ENCODE peak calls at places on chromosome 12, in seven cellular contexts. One of them, this sample, is unnamed.
A peak's percentile ranks its signal among the peaks of the same experiment; 100 is the strongest.

GRCh38 chr12:31876568-31877424 is 82.4 kb upstream of the RESF1 start:
- DNase-seq in CD8-positive, alpha-beta memory T cell: no peak
- DNase-seq in stimulated activated CD8-positive, alpha-beta memory T cell treated with anti-CD3 and anti-CD28 coated beads, Interleukin-15, amount 100 ng/mL, for 24 hours: no peak
- DNase-seq in right cardiac atrium: no peak
- DNase-seq in NCI-H1694 treated with DMSO at 0.1 percent for 48 hours: no peak
- DNase-seq in breast epithelium: no peak
- DNase-seq in fibroblast of lung: no peak
- DNase-seq in this sample: no peak

GRCh38 chr12:58592817-58593216 is 327.5 kb downstream of the LRIG3 start:
- DNase-seq in CD8-positive, alpha-beta memory T cell: no peak
- DNase-seq in stimulated activated CD8-positive, alpha-beta memory T cell treated with anti-CD3 and anti-CD28 coated beads, Interleukin-15, amount 100 ng/mL, for 24 hours: no peak
- DNase-seq in right cardiac atrium: no peak
- DNase-seq in NCI-H1694 treated with DMSO at 0.1 percent for 48 hours: no peak
- DNase-seq in breast epithelium: no peak
- DNase-seq in fibroblast of lung: peak; percentile 54
- DNase-seq in this sample: no peak

GRCh38 chr12:53063708-53064612 is 14.1 kb downstream of the TNS2 start:
- DNase-seq in CD8-positive, alpha-beta memory T cell: no peak
- DNase-seq in stimulated activated CD8-positive, alpha-beta memory T cell treated with anti-CD3 and anti-CD28 coated beads, Interleukin-15, amount 100 ng/mL, for 24 hours: no peak
- DNase-seq in right cardiac atrium: peak; percentile 74
- DNase-seq in NCI-H1694 treated with DMSO at 0.1 percent for 48 hours: no peak
- DNase-seq in breast epithelium: no peak
- DNase-seq in fibroblast of lung: peak; percentile 91
- DNase-seq in this sample: peak; percentile 24

GRCh38 chr12:96238336-96239031 is 44.3 kb downstream of the ELK3 start:
- DNase-seq in CD8-positive, alpha-beta memory T cell: no peak
- DNase-seq in stimulated activated CD8-positive, alpha-beta memory T cell treated with anti-CD3 and anti-CD28 coated beads, Interleukin-15, amount 100 ng/mL, for 24 hours: no peak
- DNase-seq in right cardiac atrium: no peak
- DNase-seq in NCI-H1694 treated with DMSO at 0.1 percent for 48 hours: no peak
- DNase-seq in breast epithelium: no peak
- DNase-seq in fibroblast of lung: peak; percentile 46
- DNase-seq in this sample: no peak

GRCh38 chr12:46187023-46187422 is 81.8 kb downstream of the SLC38A1 start:
- DNase-seq in CD8-positive, alpha-beta memory T cell: no peak
- DNase-seq in stimulated activated CD8-positive, alpha-beta memory T cell treated with anti-CD3 and anti-CD28 coated beads, Interleukin-15, amount 100 ng/mL, for 24 hours: no peak
- DNase-seq in right cardiac atrium: peak; percentile 18
- DNase-seq in NCI-H1694 treated with DMSO at 0.1 percent for 48 hours: no peak
- DNase-seq in breast epithelium: no peak
- DNase-seq in fibroblast of lung: peak; percentile 94
- DNase-seq in this sample: no peak

GRCh38 chr12:103780093-103780440 is 61.0 kb downstream of the NT5DC3 start:
- DNase-seq in CD8-positive, alpha-beta memory T cell: no peak
- DNase-seq in stimulated activated CD8-positive, alpha-beta memory T cell treated with anti-CD3 and anti-CD28 coated beads, Interleukin-15, amount 100 ng/mL, for 24 hours: no peak
- DNase-seq in right cardiac atrium: no peak
- DNase-seq in NCI-H1694 treated with DMSO at 0.1 percent for 48 hours: no peak
- DNase-seq in breast epithelium: no peak
- DNase-seq in fibroblast of lung: peak; percentile 20
- DNase-seq in this sample: no peak

GRCh38 chr12:100199347-100200136 is 1.1 kb upstream of the ACTR6 start:
- DNase-seq in CD8-positive, alpha-beta memory T cell: peak; percentile 76
- DNase-seq in stimulated activated CD8-positive, alpha-beta memory T cell treated with anti-CD3 and anti-CD28 coated beads, Interleukin-15, amount 100 ng/mL, for 24 hours: peak; percentile 47
- DNase-seq in right cardiac atrium: peak; percentile 74
- DNase-seq in NCI-H1694 treated with DMSO at 0.1 percent for 48 hours: no peak
- DNase-seq in breast epithelium: peak; percentile 80
- DNase-seq in fibroblast of lung: no peak
- DNase-seq in this sample: peak; percentile 31

GRCh38 chr12:120687570-120688289 is 781 bp downstream of the MLEC start:
- DNase-seq in CD8-positive, alpha-beta memory T cell: no peak
- DNase-seq in stimulated activated CD8-positive, alpha-beta memory T cell treated with anti-CD3 and anti-CD28 coated beads, Interleukin-15, amount 100 ng/mL, for 24 hours: no peak
- DNase-seq in right cardiac atrium: no peak
- DNase-seq in NCI-H1694 treated with DMSO at 0.1 percent for 48 hours: no peak
- DNase-seq in breast epithelium: no peak
- DNase-seq in fibroblast of lung: no peak
- DNase-seq in this sample: no peak

GRCh38 chr12:13028825-13029570 is 15.2 kb upstream of the FAM234B start:
- DNase-seq in CD8-positive, alpha-beta memory T cell: no peak
- DNase-seq in stimulated activated CD8-positive, alpha-beta memory T cell treated with anti-CD3 and anti-CD28 coated beads, Interleukin-15, amount 100 ng/mL, for 24 hours: no peak
- DNase-seq in right cardiac atrium: no peak
- DNase-seq in NCI-H1694 treated with DMSO at 0.1 percent for 48 hours: no peak
- DNase-seq in breast epithelium: no peak
- DNase-seq in fibroblast of lung: no peak
- DNase-seq in this sample: no peak

GRCh38 chr12:124183172-124183571 is 111.7 kb upstream of the RFLNA start:
- DNase-seq in CD8-positive, alpha-beta memory T cell: no peak
- DNase-seq in stimulated activated CD8-positive, alpha-beta memory T cell treated with anti-CD3 and anti-CD28 coated beads, Interleukin-15, amount 100 ng/mL, for 24 hours: no peak
- DNase-seq in right cardiac atrium: no peak
- DNase-seq in NCI-H1694 treated with DMSO at 0.1 percent for 48 hours: no peak
- DNase-seq in breast epithelium: no peak
- DNase-seq in fibroblast of lung: no peak
- DNase-seq in this sample: no peak

GRCh38 chr12:2794261-2794735 is 472 bp upstream of the FKBP4 start:
- DNase-seq in CD8-positive, alpha-beta memory T cell: peak; percentile 9
- DNase-seq in stimulated activated CD8-positive, alpha-beta memory T cell treated with anti-CD3 and anti-CD28 coated beads, Interleukin-15, amount 100 ng/mL, for 24 hours: no peak
- DNase-seq in right cardiac atrium: no peak
- DNase-seq in NCI-H1694 treated with DMSO at 0.1 percent for 48 hours: no peak
- DNase-seq in breast epithelium: peak; percentile 60
- DNase-seq in fibroblast of lung: peak; percentile 48
- DNase-seq in this sample: no peak

GRCh38 chr12:124851344-124851743 is 12.3 kb downstream of the SCARB1 start:
- DNase-seq in CD8-positive, alpha-beta memory T cell: no peak
- DNase-seq in stimulated activated CD8-positive, alpha-beta memory T cell treated with anti-CD3 and anti-CD28 coated beads, Interleukin-15, amount 100 ng/mL, for 24 hours: no peak
- DNase-seq in right cardiac atrium: no peak
- DNase-seq in NCI-H1694 treated with DMSO at 0.1 percent for 48 hours: no peak
- DNase-seq in breast epithelium: no peak
- DNase-seq in fibroblast of lung: no peak
- DNase-seq in this sample: no peak

GRCh38 chr12:120941412-120941811 is 36.9 kb upstream of the HNF1A start:
- DNase-seq in CD8-positive, alpha-beta memory T cell: no peak
- DNase-seq in stimulated activated CD8-positive, alpha-beta memory T cell treated with anti-CD3 and anti-CD28 coated beads, Interleukin-15, amount 100 ng/mL, for 24 hours: no peak
- DNase-seq in right cardiac atrium: no peak
- DNase-seq in NCI-H1694 treated with DMSO at 0.1 percent for 48 hours: no peak
- DNase-seq in breast epithelium: no peak
- DNase-seq in fibroblast of lung: no peak
- DNase-seq in this sample: no peak

GRCh38 chr12:75660107-75660530 is 148.7 kb upstream of the KRR1 start:
- DNase-seq in CD8-positive, alpha-beta memory T cell: no peak
- DNase-seq in stimulated activated CD8-positive, alpha-beta memory T cell treated with anti-CD3 and anti-CD28 coated beads, Interleukin-15, amount 100 ng/mL, for 24 hours: no peak
- DNase-seq in right cardiac atrium: no peak
- DNase-seq in NCI-H1694 treated with DMSO at 0.1 percent for 48 hours: no peak
- DNase-seq in breast epithelium: no peak
- DNase-seq in fibroblast of lung: peak; percentile 93
- DNase-seq in this sample: no peak

GRCh38 chr12:617304-617915 is 45.8 kb downstream of the NINJ2 start:
- DNase-seq in CD8-positive, alpha-beta memory T cell: no peak
- DNase-seq in stimulated activated CD8-positive, alpha-beta memory T cell treated with anti-CD3 and anti-CD28 coated beads, Interleukin-15, amount 100 ng/mL, for 24 hours: no peak
- DNase-seq in right cardiac atrium: peak; percentile 59
- DNase-seq in NCI-H1694 treated with DMSO at 0.1 percent for 48 hours: no peak
- DNase-seq in breast epithelium: no peak
- DNase-seq in fibroblast of lung: peak; percentile 62
- DNase-seq in this sample: no peak

GRCh38 chr12:50400104-50400637 is 514 bp upstream of the LARP4 start:
- DNase-seq in CD8-positive, alpha-beta memory T cell: no peak
- DNase-seq in stimulated activated CD8-positive, alpha-beta memory T cell treated with anti-CD3 and anti-CD28 coated beads, Interleukin-15, amount 100 ng/mL, for 24 hours: no peak
- DNase-seq in right cardiac atrium: no peak
- DNase-seq in NCI-H1694 treated with DMSO at 0.1 percent for 48 hours: no peak
- DNase-seq in breast epithelium: no peak
- DNase-seq in fibroblast of lung: no peak
- DNase-seq in this sample: no peak

GRCh38 chr12:29783773-29784666 is at the start of gene TMTC1:
- DNase-seq in CD8-positive, alpha-beta memory T cell: no peak
- DNase-seq in stimulated activated CD8-positive, alpha-beta memory T cell treated with anti-CD3 and anti-CD28 coated beads, Interleukin-15, amount 100 ng/mL, for 24 hours: no peak
- DNase-seq in right cardiac atrium: peak; percentile 88
- DNase-seq in NCI-H1694 treated with DMSO at 0.1 percent for 48 hours: peak; percentile 41
- DNase-seq in breast epithelium: peak; percentile 56
- DNase-seq in fibroblast of lung: peak; percentile 69
- DNase-seq in this sample: no peak

GRCh38 chr12:131894313-131894860 is at the start of gene ULK1:
- DNase-seq in CD8-positive, alpha-beta memory T cell: peak; percentile 90
- DNase-seq in stimulated activated CD8-positive, alpha-beta memory T cell treated with anti-CD3 and anti-CD28 coated beads, Interleukin-15, amount 100 ng/mL, for 24 hours: peak; percentile 92
- DNase-seq in right cardiac atrium: peak; percentile 94
- DNase-seq in NCI-H1694 treated with DMSO at 0.1 percent for 48 hours: peak; percentile 69
- DNase-seq in breast epithelium: peak; percentile 93
- DNase-seq in fibroblast of lung: peak; percentile 90
- DNase-seq in this sample: peak; percentile 87

GRCh38 chr12:124630791-124631313 is 63.4 kb upstream of the NCOR2 start:
- DNase-seq in CD8-positive, alpha-beta memory T cell: no peak
- DNase-seq in stimulated activated CD8-positive, alpha-beta memory T cell treated with anti-CD3 and anti-CD28 coated beads, Interleukin-15, amount 100 ng/mL, for 24 hours: no peak
- DNase-seq in right cardiac atrium: no peak
- DNase-seq in NCI-H1694 treated with DMSO at 0.1 percent for 48 hours: no peak
- DNase-seq in breast epithelium: no peak
- DNase-seq in fibroblast of lung: no peak
- DNase-seq in this sample: no peak

GRCh38 chr12:104698871-104699270 is 242.1 kb downstream of the CHST11 start:
- DNase-seq in CD8-positive, alpha-beta memory T cell: no peak
- DNase-seq in stimulated activated CD8-positive, alpha-beta memory T cell treated with anti-CD3 and anti-CD28 coated beads, Interleukin-15, amount 100 ng/mL, for 24 hours: no peak
- DNase-seq in right cardiac atrium: no peak
- DNase-seq in NCI-H1694 treated with DMSO at 0.1 percent for 48 hours: no peak
- DNase-seq in breast epithelium: no peak
- DNase-seq in fibroblast of lung: no peak
- DNase-seq in this sample: no peak

GRCh38 chr12:9760699-9761406 is at the start of gene CD69:
- DNase-seq in CD8-positive, alpha-beta memory T cell: peak; percentile 87
- DNase-seq in stimulated activated CD8-positive, alpha-beta memory T cell treated with anti-CD3 and anti-CD28 coated beads, Interleukin-15, amount 100 ng/mL, for 24 hours: no peak
- DNase-seq in right cardiac atrium: no peak
- DNase-seq in NCI-H1694 treated with DMSO at 0.1 percent for 48 hours: no peak
- DNase-seq in breast epithelium: no peak
- DNase-seq in fibroblast of lung: no peak
- DNase-seq in this sample: no peak

GRCh38 chr12:120709976-120710804 is at the start of gene UNC119B:
- DNase-seq in CD8-positive, alpha-beta memory T cell: peak; percentile 68
- DNase-seq in stimulated activated CD8-positive, alpha-beta memory T cell treated with anti-CD3 and anti-CD28 coated beads, Interleukin-15, amount 100 ng/mL, for 24 hours: peak; percentile 47
- DNase-seq in right cardiac atrium: peak; percentile 82
- DNase-seq in NCI-H1694 treated with DMSO at 0.1 percent for 48 hours: peak; percentile 23
- DNase-seq in breast epithelium: no peak
- DNase-seq in fibroblast of lung: no peak
- DNase-seq in this sample: no peak

GRCh38 chr12:72388322-72388721 is 116.2 kb downstream of the TRHDE start:
- DNase-seq in CD8-positive, alpha-beta memory T cell: no peak
- DNase-seq in stimulated activated CD8-positive, alpha-beta memory T cell treated with anti-CD3 and anti-CD28 coated beads, Interleukin-15, amount 100 ng/mL, for 24 hours: no peak
- DNase-seq in right cardiac atrium: no peak
- DNase-seq in NCI-H1694 treated with DMSO at 0.1 percent for 48 hours: no peak
- DNase-seq in breast epithelium: no peak
- DNase-seq in fibroblast of lung: no peak
- DNase-seq in this sample: no peak

GRCh38 chr12:121576851-121577391 is 3.9 kb downstream of the KDM2B start:
- DNase-seq in CD8-positive, alpha-beta memory T cell: no peak
- DNase-seq in stimulated activated CD8-positive, alpha-beta memory T cell treated with anti-CD3 and anti-CD28 coated beads, Interleukin-15, amount 100 ng/mL, for 24 hours: no peak
- DNase-seq in right cardiac atrium: no peak
- DNase-seq in NCI-H1694 treated with DMSO at 0.1 percent for 48 hours: no peak
- DNase-seq in breast epithelium: no peak
- DNase-seq in fibroblast of lung: peak; percentile 87
- DNase-seq in this sample: no peak

GRCh38 chr12:94980577-94980976 is 22.9 kb downstream of the NDUFA12 start:
- DNase-seq in CD8-positive, alpha-beta memory T cell: no peak
- DNase-seq in stimulated activated CD8-positive, alpha-beta memory T cell treated with anti-CD3 and anti-CD28 coated beads, Interleukin-15, amount 100 ng/mL, for 24 hours: no peak
- DNase-seq in right cardiac atrium: no peak
- DNase-seq in NCI-H1694 treated with DMSO at 0.1 percent for 48 hours: peak; percentile 31
- DNase-seq in breast epithelium: no peak
- DNase-seq in fibroblast of lung: peak; percentile 60
- DNase-seq in this sample: no peak

GRCh38 chr12:2575245-2575644 is 219.5 kb upstream of the FKBP4 start:
- DNase-seq in CD8-positive, alpha-beta memory T cell: no peak
- DNase-seq in stimulated activated CD8-positive, alpha-beta memory T cell treated with anti-CD3 and anti-CD28 coated beads, Interleukin-15, amount 100 ng/mL, for 24 hours: no peak
- DNase-seq in right cardiac atrium: no peak
- DNase-seq in NCI-H1694 treated with DMSO at 0.1 percent for 48 hours: no peak
- DNase-seq in breast epithelium: no peak
- DNase-seq in fibroblast of lung: no peak
- DNase-seq in this sample: no peak

GRCh38 chr12:3313066-3313465 is 177.9 kb upstream of the PRMT8 start:
- DNase-seq in CD8-positive, alpha-beta memory T cell: no peak
- DNase-seq in stimulated activated CD8-positive, alpha-beta memory T cell treated with anti-CD3 and anti-CD28 coated beads, Interleukin-15, amount 100 ng/mL, for 24 hours: no peak
- DNase-seq in right cardiac atrium: no peak
- DNase-seq in NCI-H1694 treated with DMSO at 0.1 percent for 48 hours: no peak
- DNase-seq in breast epithelium: no peak
- DNase-seq in fibroblast of lung: peak; percentile 46
- DNase-seq in this sample: no peak

GRCh38 chr12:62900686-62901272 is 34.2 kb downstream of the PPM1H start:
- DNase-seq in CD8-positive, alpha-beta memory T cell: no peak
- DNase-seq in stimulated activated CD8-positive, alpha-beta memory T cell treated with anti-CD3 and anti-CD28 coated beads, Interleukin-15, amount 100 ng/mL, for 24 hours: no peak
- DNase-seq in right cardiac atrium: no peak
- DNase-seq in NCI-H1694 treated with DMSO at 0.1 percent for 48 hours: no peak
- DNase-seq in breast epithelium: no peak
- DNase-seq in fibroblast of lung: peak; percentile 21
- DNase-seq in this sample: no peak

GRCh38 chr12:84789184-84789583 is 123.4 kb downstream of the SLC6A15 start:
- DNase-seq in CD8-positive, alpha-beta memory T cell: no peak
- DNase-seq in stimulated activated CD8-positive, alpha-beta memory T cell treated with anti-CD3 and anti-CD28 coated beads, Interleukin-15, amount 100 ng/mL, for 24 hours: no peak
- DNase-seq in right cardiac atrium: no peak
- DNase-seq in NCI-H1694 treated with DMSO at 0.1 percent for 48 hours: no peak
- DNase-seq in breast epithelium: no peak
- DNase-seq in fibroblast of lung: no peak
- DNase-seq in this sample: no peak

GRCh38 chr12:110848524-110848923 is 1.7 kb downstream of the CCDC63 start:
- DNase-seq in CD8-positive, alpha-beta memory T cell: no peak
- DNase-seq in stimulated activated CD8-positive, alpha-beta memory T cell treated with anti-CD3 and anti-CD28 coated beads, Interleukin-15, amount 100 ng/mL, for 24 hours: no peak
- DNase-seq in right cardiac atrium: no peak
- DNase-seq in NCI-H1694 treated with DMSO at 0.1 percent for 48 hours: no peak
- DNase-seq in breast epithelium: no peak
- DNase-seq in fibroblast of lung: no peak
- DNase-seq in this sample: no peak

GRCh38 chr12:63276537-63277365 is 125.8 kb upstream of the AVPR1A start:
- DNase-seq in CD8-positive, alpha-beta memory T cell: no peak
- DNase-seq in stimulated activated CD8-positive, alpha-beta memory T cell treated with anti-CD3 and anti-CD28 coated beads, Interleukin-15, amount 100 ng/mL, for 24 hours: no peak
- DNase-seq in right cardiac atrium: peak; percentile 13
- DNase-seq in NCI-H1694 treated with DMSO at 0.1 percent for 48 hours: peak; percentile 3
- DNase-seq in breast epithelium: no peak
- DNase-seq in fibroblast of lung: peak; percentile 12
- DNase-seq in this sample: no peak

GRCh38 chr12:12823308-12823707 is 10.2 kb downstream of the DDX47 start:
- DNase-seq in CD8-positive, alpha-beta memory T cell: no peak
- DNase-seq in stimulated activated CD8-positive, alpha-beta memory T cell treated with anti-CD3 and anti-CD28 coated beads, Interleukin-15, amount 100 ng/mL, for 24 hours: no peak
- DNase-seq in right cardiac atrium: no peak
- DNase-seq in NCI-H1694 treated with DMSO at 0.1 percent for 48 hours: no peak
- DNase-seq in breast epithelium: no peak
- DNase-seq in fibroblast of lung: no peak
- DNase-seq in this sample: no peak

This sample was measured in omental fat pad.